ENCODE peak calls at places on chromosome 12, in four cellular contexts. Y is suprapubic skin, H is AG10803, P is hepatocyte. B is an unnamed sample.

GRCh38 chr12:103905730-103906349 is 24.4 kb upstream of the HSP90B1 start:
- DNase-seq in Y (no peak), H (no peak), P (no peak), B (no peak)

GRCh38 chr12:66623455-66623854 is 55.4 kb downstream of the GRIP1 start:
- DNase-seq in Y (no peak), H (peak), P (no peak), B (no peak)

GRCh38 chr12:22310276-22310675 is 24.2 kb downstream of the ST8SIA1 start:
- DNase-seq in Y (no peak), H (no peak), P (no peak), B (no peak)

GRCh38 chr12:64178122-64178521 is 44.0 kb downstream of the KICS2 start:
- DNase-seq in Y (no peak), H (peak), P (peak), B (no peak)

GRCh38 chr12:52041695-52042123 is 9.5 kb upstream of the NR4A1 start:
- DNase-seq in Y (no peak), H (peak), P (peak), B (no peak)

GRCh38 chr12:131644481-131644880 is 66.4 kb upstream of the SFSWAP start:
- DNase-seq in Y (no peak), H (no peak), P (no peak), B (no peak)

GRCh38 chr12:42086021-42086420 is 58.7 kb downstream of the GXYLT1 start:
- DNase-seq in Y (no peak), H (peak), P (peak), B (no peak)

GRCh38 chr12:30825341-30825740 is 70.6 kb upstream of the CAPRIN2 start:
- DNase-seq in Y (no peak), H (no peak), P (no peak), B (no peak)

GRCh38 chr12:99195474-99195873 is 452.1 kb upstream of the GARIN6 start:
- DNase-seq in Y (no peak), H (no peak), P (no peak), B (no peak)

GRCh38 chr12:92961949-92962348 is 32.9 kb upstream of the EEA1 start:
- DNase-seq in Y (no peak), H (no peak), P (no peak), B (no peak)

GRCh38 chr12:120181991-120182631 is 12.4 kb downstream of the GCN1 start:
- DNase-seq in Y (no peak), H (peak), P (peak), B (peak)

GRCh38 chr12:6070472-6071257 is 53.8 kb downstream of the VWF start:
- DNase-seq in Y (no peak), H (no peak), P (peak), B (peak)

GRCh38 chr12:57129311-57130288 is 1.3 kb downstream of the LRP1 start:
- DNase-seq in Y (no peak), H (peak), P (no peak), B (no peak)

GRCh38 chr12:52566847-52567291 is 6.8 kb downstream of the KRT74 start:
- DNase-seq in Y (no peak), H (no peak), P (no peak), B (no peak)

GRCh38 chr12:132505105-132505851 is 15.3 kb downstream of the FBRSL1 start:
- DNase-seq in Y (no peak), H (no peak), P (no peak), B (no peak)

GRCh38 chr12:29317556-29318363 is 63.2 kb downstream of the ERGIC2 start:
- DNase-seq in Y (no peak), H (peak), P (peak), B (peak)

GRCh38 chr12:32603858-32604257 is 75.2 kb upstream of the DNM1L start:
- DNase-seq in Y (no peak), H (peak), P (no peak), B (no peak)

GRCh38 chr12:129827102-129827873 is 76.5 kb downstream of the TMEM132D start:
- DNase-seq in Y (no peak), H (no peak), P (no peak), B (no peak)

GRCh38 chr12:119835068-119835467 is 42.1 kb downstream of the CIT start:
- DNase-seq in Y (no peak), H (peak), P (peak), B (no peak)

GRCh38 chr12:5497329-5498058 is 65.6 kb downstream of the NTF3 start:
- DNase-seq in Y (no peak), H (peak), P (peak), B (peak)

GRCh38 chr12:91813701-91814100 is 331.9 kb downstream of the BTG1 start:
- DNase-seq in Y (no peak), H (peak), P (no peak), B (no peak)

GRCh38 chr12:119868992-119869391 is 8.1 kb downstream of the CIT start:
- DNase-seq in Y (no peak), H (peak), P (no peak), B (no peak)

GRCh38 chr12:126418357-126418756 is 1353.1 kb downstream of the AACS start:
- DNase-seq in Y (no peak), H (no peak), P (no peak), B (no peak)

GRCh38 chr12:4120316-4120920 is 153.1 kb upstream of the CCND2 start:
- DNase-seq in Y (no peak), H (no peak), P (no peak), B (no peak)

GRCh38 chr12:3200779-3201738 is 123.9 kb downstream of the TSPAN9 start:
- DNase-seq in Y (no peak), H (no peak), P (no peak), B (no peak)

GRCh38 chr12:56413392-56413791 is 35.8 kb downstream of the TIMELESS start:
- DNase-seq in Y (no peak), H (no peak), P (no peak), B (no peak)

DNA sequence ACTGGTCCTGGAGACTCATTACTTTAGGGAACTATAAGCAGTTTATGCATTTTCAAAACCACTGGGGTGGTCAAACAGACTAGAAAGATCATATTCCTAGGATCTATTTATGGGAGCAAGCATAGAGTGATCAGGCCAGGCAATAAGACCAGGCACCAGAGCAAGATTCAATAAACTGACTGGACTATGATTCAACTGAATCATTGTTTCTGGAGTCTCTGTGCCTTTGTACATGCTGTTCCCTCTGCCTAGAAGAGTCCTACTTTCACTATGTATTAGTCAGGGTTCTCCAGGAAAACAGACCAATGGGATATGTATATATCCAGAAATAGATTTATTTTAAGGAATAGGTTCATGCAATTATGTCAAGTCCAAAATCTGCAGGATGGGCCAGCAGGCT is 55.5 kb downstream of the EMP1 start:
- DNase-seq in Y (no peak), H (no peak), P (no peak), B (no peak)
- H3K4me3 ChIP-seq in Y (no peak), H (no peak), P (no peak), B (no peak)

DNA sequence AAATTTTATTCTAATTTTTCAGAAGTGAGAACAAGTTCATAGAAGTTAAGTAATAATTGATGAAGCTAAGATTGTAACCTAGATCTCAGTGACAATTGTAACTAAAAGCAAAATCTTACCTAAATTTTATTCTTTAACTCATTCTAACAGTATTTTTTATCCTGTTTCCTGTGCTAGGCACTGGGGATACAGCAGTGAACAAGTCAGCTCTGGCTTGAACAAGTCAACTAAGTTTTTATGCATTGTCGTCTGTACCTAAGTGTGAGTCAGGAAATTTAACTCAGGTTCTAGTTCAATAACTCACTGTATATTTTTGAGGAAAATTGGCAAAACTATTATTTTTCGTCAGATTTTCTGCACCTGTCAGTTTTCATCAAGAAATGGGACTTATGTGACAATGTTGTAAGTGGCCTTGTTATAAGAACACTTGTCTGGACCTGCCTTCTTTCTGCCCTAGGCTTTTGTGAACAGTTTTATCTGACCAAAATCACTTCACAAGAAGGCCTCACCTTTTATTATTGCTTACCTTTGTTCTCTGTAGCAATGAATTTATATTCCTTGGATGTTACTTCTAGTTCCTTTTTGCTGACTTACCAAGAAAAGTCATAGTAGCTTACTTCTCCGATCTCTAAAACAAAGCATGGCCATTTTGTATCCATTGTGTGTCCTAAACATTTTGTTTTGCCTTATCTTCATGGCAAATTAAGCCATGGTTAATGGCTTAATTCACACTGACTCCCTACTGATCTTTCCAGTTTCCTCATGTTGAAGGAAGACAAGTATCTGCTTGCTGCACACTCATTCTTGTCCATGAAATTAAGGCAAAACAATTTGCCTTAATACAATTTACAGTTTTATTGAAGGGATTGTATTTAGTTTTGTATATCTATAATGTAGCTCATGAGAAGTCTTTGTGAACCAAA is 2.7 kb downstream of the TMTC3 start:
- DNase-seq in Y (no peak), H (no peak), P (no peak), B (no peak)
- TF ChIP-seq CTCF in Y (no peak), H (no peak), P (no peak), B (no peak)

DNA sequence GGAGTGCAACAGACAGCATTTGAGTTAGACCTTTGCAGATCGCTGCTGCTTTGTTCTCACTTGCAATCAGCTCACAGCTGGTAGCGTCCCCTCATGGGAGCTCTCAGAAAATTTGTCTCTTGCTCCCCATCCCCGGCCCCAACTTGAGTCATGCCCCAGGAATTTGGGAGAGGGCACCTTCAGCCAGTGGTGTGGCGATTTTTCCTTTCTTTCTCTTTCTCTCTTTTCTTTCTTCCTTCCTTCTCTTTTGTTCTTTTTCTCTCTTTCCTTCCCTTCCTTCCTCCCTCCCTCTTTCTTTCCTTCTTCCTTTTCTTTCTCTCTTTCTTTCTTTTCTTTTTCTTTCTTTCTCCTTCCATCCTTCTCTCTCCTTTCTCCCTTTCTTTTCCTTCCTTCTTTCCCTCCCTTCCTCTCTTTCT is 34.2 kb upstream of the MAP1LC3B2 start:
- DNase-seq in Y (no peak), H (peak), P (no peak), B (no peak)
- H3K4me3 ChIP-seq in Y (peak), H (no peak), P (no peak), B (no peak)

DNA sequence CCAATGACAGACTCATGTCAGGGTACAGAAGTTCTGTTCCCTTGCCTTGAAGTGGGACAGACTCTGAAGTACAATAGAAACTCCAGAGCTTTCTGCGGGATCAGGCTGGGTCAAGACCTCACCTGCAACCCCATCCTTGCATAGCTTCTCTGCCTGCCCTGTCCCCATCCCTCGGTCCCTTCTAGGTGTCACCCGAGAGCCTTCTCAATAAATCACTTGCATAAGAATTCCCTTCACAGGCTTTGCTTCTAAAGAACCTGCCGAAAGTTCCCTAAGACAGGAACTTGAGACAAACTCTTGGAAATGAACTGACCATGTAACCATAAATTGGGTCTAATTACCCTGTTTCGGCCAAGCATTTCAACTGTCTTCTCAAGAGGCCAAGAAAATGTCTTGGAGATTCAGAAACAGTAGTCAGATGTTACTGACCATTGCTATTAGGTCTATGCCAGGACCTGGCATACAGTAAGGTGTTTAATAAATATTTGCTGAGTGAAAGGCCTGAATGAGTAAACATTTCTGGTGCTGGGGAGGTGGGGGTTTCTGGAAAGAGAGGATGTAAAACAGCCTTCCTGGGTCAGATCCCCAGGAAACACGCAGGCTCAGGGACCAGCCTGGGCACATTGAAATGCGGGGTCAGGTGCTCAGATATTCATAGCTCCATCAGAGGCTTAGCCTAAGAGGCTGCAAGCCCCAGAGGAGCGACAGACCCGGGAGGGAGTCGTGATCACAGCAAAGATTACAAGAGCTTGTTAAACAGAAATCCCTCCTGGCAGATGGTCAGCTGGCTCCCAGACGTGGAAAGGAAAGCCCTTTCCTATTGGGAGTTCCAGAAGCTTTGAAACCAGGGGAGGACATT is 226.2 kb upstream of the LHX5 start:
- DNase-seq in Y (no peak), H (no peak), P (peak), B (no peak)
- TF ChIP-seq CTCF in Y (no peak), H (no peak), P (no peak), B (peak)

GRCh38 chr12:96414637-96415036 is 14.4 kb upstream of the CDK17 start:
- DNase-seq in Y (no peak), H (no peak), P (no peak), B (no peak)

GRCh38 chr12:96412431-96412830 is 12.2 kb upstream of the CDK17 start:
- DNase-seq in Y (no peak), H (no peak), P (no peak), B (no peak)

GRCh38 chr12:96420255-96420930 is 20.2 kb upstream of the CDK17 start:
- DNase-seq in Y (no peak), H (peak), P (no peak), B (no peak)

GRCh38 chr12:96419576-96420254 is 19.5 kb upstream of the CDK17 start:
- DNase-seq in Y (no peak), H (no peak), P (no peak), B (no peak)

DNA sequence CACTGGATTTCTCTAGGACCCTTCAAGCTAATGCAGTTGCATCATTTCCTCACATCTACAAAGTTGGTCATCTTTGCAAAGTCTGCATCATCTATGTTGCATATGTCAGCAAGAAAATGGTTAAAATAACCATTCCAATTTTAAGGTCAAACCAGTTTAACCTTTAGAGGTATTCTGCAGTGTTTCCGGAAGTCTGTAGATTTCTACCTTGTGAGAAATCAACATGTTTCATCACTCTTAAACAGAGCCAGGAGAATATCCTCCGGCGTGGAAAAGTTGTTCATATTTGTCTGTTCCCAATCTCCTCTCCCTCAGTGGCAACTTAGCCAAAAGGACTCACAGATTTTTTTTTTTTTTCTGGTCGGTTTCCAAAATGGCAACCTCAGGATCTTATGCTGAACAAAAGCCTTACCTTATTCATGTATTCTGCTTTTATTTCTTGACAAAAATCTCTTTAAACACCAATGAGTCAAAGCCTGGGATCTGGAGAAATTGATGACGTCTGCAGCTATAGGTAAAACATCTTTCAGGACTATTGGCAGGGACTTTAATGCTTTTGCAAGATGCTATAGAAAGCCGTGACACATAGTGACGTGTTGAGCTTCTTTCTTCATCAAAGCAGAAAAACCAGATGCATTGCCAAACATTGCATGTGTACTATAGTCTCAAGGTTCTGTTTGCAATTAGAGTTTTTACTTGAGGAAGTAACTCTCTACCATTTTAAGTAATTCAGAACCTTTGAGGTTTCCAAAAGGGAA is 16.0 kb upstream of the CDK17 start:
- DNase-seq in Y (no peak), H (peak), P (no peak), B (peak)
- H3K4me3 ChIP-seq in Y (no peak), H (no peak), P (no peak), B (peak)

DNA sequence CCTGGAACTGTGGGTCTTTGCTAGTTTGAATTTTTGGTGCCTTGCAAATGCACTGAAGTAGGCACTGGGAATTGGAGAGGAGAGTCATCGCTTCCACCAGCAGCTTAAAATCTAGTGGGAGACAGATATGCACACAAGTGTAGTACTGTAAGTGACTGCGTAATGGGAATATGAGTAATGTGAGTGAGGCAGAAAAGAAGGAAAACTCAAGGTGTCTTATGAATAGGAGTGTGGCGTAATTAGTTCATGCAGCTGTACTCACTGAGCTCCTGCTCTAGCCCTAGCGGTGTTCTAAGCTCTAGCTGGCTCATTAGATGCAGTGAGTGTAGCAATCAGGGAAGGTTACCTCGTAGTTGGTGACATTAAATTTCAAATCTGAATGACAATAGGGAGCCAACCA is 2.8 kb downstream of the TCP11L2 start:
- DNase-seq in Y (no peak), H (peak), P (peak), B (no peak)
- TF ChIP-seq CTCF in Y (no peak), H (no peak), P (no peak), B (no peak)

GRCh38 chr12:70031046-70031445 is 206.0 kb downstream of the MYRFL start:
- DNase-seq in Y (no peak), H (no peak), P (no peak), B (no peak)

GRCh38 chr12:70028515-70028914 is 203.5 kb downstream of the MYRFL start:
- DNase-seq in Y (no peak), H (no peak), P (no peak), B (no peak)

GRCh38 chr12:70032076-70032475 is 207.0 kb downstream of the MYRFL start:
- DNase-seq in Y (no peak), H (peak), P (no peak), B (no peak)

GRCh38 chr12:70028918-70029317 is 203.9 kb downstream of the MYRFL start:
- DNase-seq in Y (no peak), H (no peak), P (no peak), B (no peak)

GRCh38 chr12:70033310-70033709 is 208.3 kb downstream of the MYRFL start:
- DNase-seq in Y (no peak), H (no peak), P (no peak), B (no peak)
- H3K4me3 ChIP-seq in Y (no peak), H (no peak), P (no peak), B (no peak)

DNA sequence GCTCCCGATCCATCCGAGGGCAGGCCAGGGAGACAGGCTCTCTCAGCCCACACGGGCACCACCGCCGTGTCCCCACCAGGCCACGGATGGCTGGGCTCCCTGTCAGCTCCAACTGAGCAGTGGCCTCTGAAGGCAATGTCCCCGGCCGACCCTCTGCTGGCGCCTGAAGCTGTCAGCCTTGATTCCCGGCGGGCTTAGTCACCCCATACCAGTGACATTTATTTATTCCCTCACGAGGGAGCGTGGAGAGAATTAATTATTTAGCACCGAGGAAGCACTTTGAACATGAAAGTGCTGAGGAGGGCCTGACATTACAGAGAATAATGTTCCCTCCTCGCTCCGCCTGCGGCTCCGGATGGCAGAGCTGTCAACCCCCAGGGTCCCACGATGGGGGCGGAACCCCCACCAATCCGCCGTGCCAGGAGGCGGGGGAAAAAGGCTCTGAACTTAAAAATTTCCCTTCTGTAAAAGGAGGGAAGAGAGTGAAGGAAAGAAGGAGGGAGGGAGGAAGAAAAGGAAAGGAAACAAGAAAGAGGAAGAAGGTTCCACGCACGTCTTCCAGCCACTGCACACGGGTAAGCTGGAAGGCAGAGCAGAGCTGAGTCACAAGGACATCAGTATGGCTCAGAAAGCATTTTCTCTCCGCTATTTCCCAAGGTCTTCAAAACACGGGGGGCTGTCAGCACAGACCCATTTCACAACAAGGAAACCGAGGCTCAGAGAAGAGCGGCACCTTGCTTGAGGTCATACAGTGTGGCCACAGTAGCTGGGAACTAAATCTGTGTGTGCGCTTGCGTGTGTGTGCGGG is 108.7 kb upstream of the NCOR2 start:
- DNase-seq in Y (no peak), H (peak), P (no peak), B (no peak)
- TF ChIP-seq CTCF in Y (no peak), H (no peak), P (no peak), B (no peak)

B was measured in HepG2.